ENCODE peak calls at places on chromosomes 2 and 18, in four cellular contexts. A is tibial nerve, E is A549, S is stomach. D is an unnamed sample.

GRCh38 chr2:218438601-218439000 is 19.7 kb downstream of the VIL1 start:
- DNase-seq in A (no peak), E (no peak), S (peak; percentile 49), D (no peak)

GRCh38 chr2:42802150-42802549 is 9.8 kb upstream of the HAAO start:
- DNase-seq in A (no peak), E (no peak), S (no peak), D (no peak)

GRCh38 chr18:23824235-23824634 is 135.0 kb downstream of the LAMA3 start:
- DNase-seq in A (no peak), E (no peak), S (no peak), D (no peak)

GRCh38 chr2:182668671-182669070 is 47.4 kb upstream of the DNAJC10 start:
- DNase-seq in A (no peak), E (no peak), S (no peak), D (no peak)

GRCh38 chr2:33215299-33215698 is 261.1 kb upstream of the RASGRP3 start:
- DNase-seq in A (peak; percentile 49), E (no peak), S (no peak), D (no peak)

GRCh38 chr18:33729556-33729955 is 151.5 kb downstream of the ASXL3 start:
- DNase-seq in A (no peak), E (no peak), S (no peak), D (no peak)

GRCh38 chr2:240974771-240975572 is 23.4 kb upstream of the SNED1 start:
- DNase-seq in A (no peak), E (no peak), S (no peak), D (no peak)

GRCh38 chr2:204681412-204681811 is 136.1 kb downstream of the PARD3B start:
- DNase-seq in A (no peak), E (no peak), S (no peak), D (no peak)

GRCh38 chr18:79596451-79597175 is 83.0 kb upstream of the CTDP1 start:
- DNase-seq in A (no peak), E (no peak), S (no peak), D (no peak)

GRCh38 chr2:171347158-171347557 is 86.6 kb downstream of the METTL8 start:
- DNase-seq in A (no peak), E (no peak), S (no peak), D (no peak)

GRCh38 chr2:71937401-71937800 is 210.3 kb downstream of the CYP26B1 start:
- DNase-seq in A (no peak), E (no peak), S (no peak), D (no peak)

GRCh38 chr18:55314031-55314430 is 274.0 kb downstream of the TCF4 start:
- DNase-seq in A (no peak), E (no peak), S (no peak), D (no peak)

GRCh38 chr2:237931205-237931721 is 35.6 kb upstream of the UBE2F start:
- DNase-seq in A (no peak), E (no peak), S (no peak), D (no peak)

GRCh38 chr18:25364732-25365131 is 12.8 kb upstream of the ZNF521 start:
- DNase-seq in A (no peak), E (no peak), S (no peak), D (no peak)

GRCh38 chr18:80196528-80197320 is 50.6 kb downstream of the PARD6G start:
- DNase-seq in A (no peak), E (no peak), S (no peak), D (no peak)

DNA sequence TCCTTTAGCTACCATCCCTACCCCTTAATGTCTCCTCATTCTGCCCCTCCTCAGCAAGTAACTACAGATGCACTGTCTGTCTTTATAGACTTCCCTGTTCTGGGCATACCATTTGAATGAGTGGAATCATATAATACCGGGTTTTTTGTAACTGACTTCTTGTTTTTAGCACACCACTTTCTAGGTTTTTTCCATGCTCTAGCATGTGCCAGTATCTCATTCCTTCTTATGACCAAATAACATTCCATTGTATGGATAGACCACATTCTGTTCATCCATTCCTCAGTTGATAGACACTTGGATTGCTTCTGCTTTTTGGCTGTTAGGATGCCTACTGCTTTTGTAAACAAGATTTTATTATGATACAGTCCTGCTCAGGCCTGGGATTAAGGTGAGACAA is 154.7 kb downstream of the TSN start:
- DNase-seq in A (no peak), E (no peak), S (no peak), D (no peak)
- TF ChIP-seq POLR2A in A (no peak), E (no peak), S (no peak), D (no peak)

GRCh38 chr2:30421551-30422436 is 25.3 kb upstream of the LCLAT1 start:
- DNase-seq in A (no peak), E (no peak), S (no peak), D (no peak)
- H3K4me3 ChIP-seq in A (no peak overlapping the region), E (no peak overlapping the region), S (no peak overlapping the region), D (no peak overlapping the region)

GRCh38 chr2:135052042-135052876 is at the start of gene RAB3GAP1:
- DNase-seq in A (peak; percentile 55), E (peak; percentile 81), S (peak; percentile 81), D (peak; percentile 94)
- TF ChIP-seq POLR2A in A (peak; percentile 54), E (peak; percentile 87), S (no peak), D (peak; percentile 55)

GRCh38 chr2:169736902-169737301 is 3.3 kb downstream of the KLHL23 start:
- DNase-seq in A (no peak), E (no peak), S (no peak), D (no peak)
- H3K4me3 ChIP-seq in A (no peak overlapping the region), E (no peak overlapping the region), S (peak overlapping the region; percentile 17), D (peak overlapping the region; percentile 83)

DNA sequence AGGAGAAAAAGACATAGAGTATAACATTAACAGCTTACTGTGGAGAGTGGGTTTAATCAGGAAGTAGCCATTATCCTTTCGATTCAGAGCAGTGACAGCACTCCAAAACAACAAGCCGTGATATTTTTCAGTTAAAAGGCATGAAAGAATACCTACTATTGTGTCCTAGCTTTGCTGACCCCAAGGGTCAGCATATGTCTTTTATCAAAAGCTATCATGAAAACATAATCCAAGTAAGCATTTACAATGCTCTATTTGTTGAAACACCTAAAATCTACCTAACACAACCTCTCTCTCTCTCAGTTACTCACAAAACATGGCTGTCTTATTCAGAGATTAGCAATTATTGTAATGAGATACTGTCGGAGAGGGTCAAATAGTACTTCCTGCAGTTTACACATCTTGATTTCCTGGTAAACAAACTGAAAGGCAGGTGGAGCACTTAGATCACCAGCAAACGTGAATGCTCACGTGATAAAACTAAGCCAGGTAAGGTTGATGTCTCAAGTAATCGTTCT is 100.0 kb downstream of the BAZ2B start:
- DNase-seq in A (no peak), E (peak; percentile 18), S (no peak), D (no peak)
- TF ChIP-seq POLR2A in A (no peak), E (no peak), S (no peak), D (peak; percentile 67)

DNA sequence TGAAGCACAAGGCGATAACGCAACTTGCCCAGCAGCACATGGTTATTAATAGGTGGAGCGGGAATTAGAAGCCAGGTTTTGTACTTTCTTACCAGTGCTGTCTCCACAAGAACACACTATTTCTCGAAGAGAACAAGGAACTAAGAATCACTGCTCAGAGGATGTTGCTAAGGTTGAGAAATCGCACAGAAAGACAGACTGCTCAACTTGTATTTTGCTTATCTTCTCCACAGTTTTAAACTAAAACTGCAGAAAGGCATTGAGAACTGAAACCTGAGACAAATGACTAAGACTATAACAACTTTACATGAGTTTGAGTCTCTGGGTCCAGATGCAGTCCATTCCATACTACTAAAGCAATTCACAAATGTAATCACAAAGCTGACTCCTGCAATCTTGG is 6.2 kb downstream of the PRKD3 start:
- DNase-seq in A (no peak), E (no peak), S (no peak), D (no peak)
- H3K4me3 ChIP-seq in A (no peak overlapping the region), E (no peak overlapping the region), S (no peak overlapping the region), D (no peak overlapping the region)

GRCh38 chr2:88018969-88019368 is 2.6 kb upstream of the RNU2-63P start:
- DNase-seq in A (no peak), E (no peak), S (no peak), D (no peak)

GRCh38 chr2:88016948-88017779 is 817 bp upstream of the RNU2-63P start:
- DNase-seq in A (no peak), E (peak; percentile 68), S (peak; percentile 67), D (peak; percentile 70)

GRCh38 chr2:88011011-88011410 is 5.3 kb downstream of the RNU2-63P start:
- DNase-seq in A (no peak), E (no peak), S (no peak), D (no peak)

GRCh38 chr2:88019985-88020384 is 3.6 kb upstream of the RNU2-63P start:
- DNase-seq in A (no peak), E (no peak), S (no peak), D (no peak)

DNA sequence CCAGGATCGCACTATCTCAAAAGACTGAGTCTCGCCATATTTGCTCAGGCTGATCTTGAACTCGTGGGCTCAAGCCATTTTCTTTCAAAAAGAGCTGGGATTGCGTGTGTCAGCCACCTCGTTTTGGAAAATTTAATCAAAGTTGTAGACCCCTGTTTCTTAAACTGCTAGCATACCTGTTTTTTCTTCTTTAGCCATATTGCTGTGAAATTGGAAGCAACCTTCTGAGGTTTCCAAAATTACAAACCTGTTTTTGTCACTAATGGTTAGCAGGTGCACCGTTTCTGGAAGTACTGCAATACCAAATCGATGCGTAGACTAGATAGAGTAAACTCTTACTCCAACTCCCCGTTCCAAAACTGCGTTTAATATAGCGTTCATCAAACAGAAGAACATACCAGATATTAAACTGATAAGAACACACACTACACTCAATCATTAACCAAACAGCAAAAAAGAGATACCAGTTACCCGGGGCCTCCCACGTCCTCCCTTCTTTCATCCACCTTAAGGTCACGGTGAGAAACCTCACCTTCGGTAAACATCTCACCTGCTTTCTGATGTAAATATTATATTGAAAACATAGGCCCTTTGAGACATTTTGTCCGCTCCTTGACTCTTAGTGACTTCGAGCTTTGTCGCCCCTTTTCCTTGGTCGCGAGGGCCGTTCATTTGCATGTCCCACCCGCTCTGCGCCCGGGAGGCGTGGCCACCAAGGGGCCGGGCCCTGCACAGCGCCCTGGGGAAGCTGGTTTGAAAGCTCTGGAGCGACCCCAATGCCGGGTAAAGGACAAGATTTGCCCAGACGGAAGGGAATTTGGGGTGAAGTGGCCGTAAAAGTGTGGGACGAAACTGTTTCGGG is at the start of gene RNU2-63P:
- DNase-seq in A (peak; percentile 63), E (peak; percentile 93), S (peak; percentile 80), D (peak; percentile 89)
- TF ChIP-seq POLR2A in A (peak; percentile 36), E (peak; percentile 74), S (no peak), D (peak; percentile 90)

D was measured in Peyer's patch.